ENCODE peak calls at places on chromosomes 1 and 21, in four cellular contexts. P, D, R and G are unnamed samples.
A peak's percentile ranks its signal among the peaks of the same experiment; 100 is the strongest.

GRCh38 chr1:224256642-224257041 is 73.3 kb downstream of the NVL start:
- DNase-seq in P (no peak), D (no peak), R (no peak), G (no peak)

GRCh38 chr21:36915014-36915700 is 51.3 kb downstream of the HLCS start:
- DNase-seq in P (no peak), D (no peak), R (no peak), G (no peak)

GRCh38 chr21:36773111-36773510 is 74.2 kb downstream of the SIM2 start:
- DNase-seq in P (peak; percentile 68), D (peak; percentile 90), R (no peak), G (peak; percentile 75)

GRCh38 chr1:8551057-8551456 is 233.1 kb downstream of the SLC45A1 start:
- DNase-seq in P (no peak), D (no peak), R (no peak), G (peak; percentile 72)

GRCh38 chr1:53047737-53048344 is 14.2 kb upstream of the PODN start:
- DNase-seq in P (peak; percentile 52), D (peak; percentile 98), R (no peak), G (peak; percentile 45)

GRCh38 chr1:2213576-2214505 is 14.3 kb upstream of the SKI start:
- DNase-seq in P (no peak), D (peak; percentile 89), R (no peak), G (peak; percentile 70)

GRCh38 chr1:213446496-213446895 is 395.5 kb downstream of the RPS6KC1 start:
- DNase-seq in P (no peak), D (no peak), R (no peak), G (no peak)

GRCh38 chr1:100109554-100110066 is 23.1 kb downstream of the SASS6 start:
- DNase-seq in P (no peak), D (no peak), R (no peak), G (no peak)

GRCh38 chr1:246350745-246351144 is 156.3 kb downstream of the SMYD3 start:
- DNase-seq in P (no peak), D (no peak), R (no peak), G (no peak)

GRCh38 chr1:25256578-25257129 is 9.4 kb upstream of the RSRP1 start:
- DNase-seq in P (no peak), D (peak; percentile 30), R (no peak), G (no peak)

GRCh38 chr1:9907441-9907840 is 2.6 kb downstream of the CTNNBIP1 start:
- DNase-seq in P (no peak), D (no peak), R (no peak), G (no peak)

GRCh38 chr1:78005755-78006154 is 1.0 kb downstream of the DNAJB4 start:
- DNase-seq in P (peak; percentile 87), D (peak; percentile 90), R (peak; percentile 16), G (peak; percentile 94)

GRCh38 chr1:202234331-202235002 is 40.9 kb downstream of the LGR6 start:
- DNase-seq in P (no peak), D (peak; percentile 74), R (no peak), G (peak; percentile 50)

GRCh38 chr21:44046734-44047133 is 34.6 kb downstream of the TRAPPC10 start:
- DNase-seq in P (no peak), D (no peak), R (no peak), G (no peak)

GRCh38 chr21:43195131-43196021 is 26.6 kb downstream of the CRYAA start:
- DNase-seq in P (no peak), D (no peak), R (no peak), G (no peak)

GRCh38 chr1:44044071-44044801 is 13.0 kb upstream of the SLC6A9 start:
- DNase-seq in P (no peak), D (peak; percentile 33), R (no peak), G (no peak)

GRCh38 chr1:84745857-84746256 is 55.6 kb upstream of the SSX2IP start:
- DNase-seq in P (no peak), D (no peak), R (no peak), G (no peak)

GRCh38 chr1:201888282-201889033 is at the start of gene SHISA4:
- DNase-seq in P (no peak), D (peak; percentile 61), R (peak; percentile 10), G (peak; percentile 83)

GRCh38 chr21:15986277-15986676 is 256.5 kb downstream of the USP25 start:
- DNase-seq in P (no peak), D (peak; percentile 93), R (no peak), G (no peak)

GRCh38 chr1:96580920-96581319 is 140.7 kb upstream of the PTBP2 start:
- DNase-seq in P (no peak), D (no peak), R (no peak), G (no peak)

GRCh38 chr1:205920159-205920558 is 23.1 kb downstream of the SLC26A9 start:
- DNase-seq in P (no peak), D (peak; percentile 70), R (no peak), G (no peak)

GRCh38 chr1:1946540-1946939 is 27.5 kb upstream of the TMEM52 start:
- DNase-seq in P (no peak), D (peak; percentile 25), R (no peak), G (no peak)

GRCh38 chr1:231265379-231265778 is 24.4 kb downstream of the GNPAT start:
- DNase-seq in P (no peak), D (no peak), R (no peak), G (no peak)
- H3K27me3 ChIP-seq in P (no peaks in the 10 kb centered on the region), D (no peaks in the 10 kb centered on the region), R (no peaks in the 10 kb centered on the region), G (no peaks in the 10 kb centered on the region)

GRCh38 chr1:26290416-26291261 is 10.8 kb downstream of the SH3BGRL3 start:
- DNase-seq in P (no peak), D (no peak), R (no peak), G (no peak)
- H3K27me3 ChIP-seq in P (no peaks in the 10 kb centered on the region), D (no peaks in the 10 kb centered on the region), R (no peaks in the 10 kb centered on the region), G (no peaks in the 10 kb centered on the region)

GRCh38 chr1:23578311-23578996 is 19.2 kb upstream of the ID3 start:
- DNase-seq in P (no peak), D (no peak), R (no peak), G (no peak)
- H3K27me3 ChIP-seq in P (no peaks in the 10 kb centered on the region), D (no peaks in the 10 kb centered on the region), R (no peaks in the 10 kb centered on the region), G (no peaks in the 10 kb centered on the region)

GRCh38 chr1:226945858-226946245 is 5.8 kb downstream of the COQ8A start:
- DNase-seq in P (no peak), D (no peak), R (no peak), G (no peak)
- H3K27me3 ChIP-seq in P (peaks cover 4% of the 10 kb centered on the region), D (no peaks in the 10 kb centered on the region), R (no peaks in the 10 kb centered on the region), G (no peaks in the 10 kb centered on the region)

DNA sequence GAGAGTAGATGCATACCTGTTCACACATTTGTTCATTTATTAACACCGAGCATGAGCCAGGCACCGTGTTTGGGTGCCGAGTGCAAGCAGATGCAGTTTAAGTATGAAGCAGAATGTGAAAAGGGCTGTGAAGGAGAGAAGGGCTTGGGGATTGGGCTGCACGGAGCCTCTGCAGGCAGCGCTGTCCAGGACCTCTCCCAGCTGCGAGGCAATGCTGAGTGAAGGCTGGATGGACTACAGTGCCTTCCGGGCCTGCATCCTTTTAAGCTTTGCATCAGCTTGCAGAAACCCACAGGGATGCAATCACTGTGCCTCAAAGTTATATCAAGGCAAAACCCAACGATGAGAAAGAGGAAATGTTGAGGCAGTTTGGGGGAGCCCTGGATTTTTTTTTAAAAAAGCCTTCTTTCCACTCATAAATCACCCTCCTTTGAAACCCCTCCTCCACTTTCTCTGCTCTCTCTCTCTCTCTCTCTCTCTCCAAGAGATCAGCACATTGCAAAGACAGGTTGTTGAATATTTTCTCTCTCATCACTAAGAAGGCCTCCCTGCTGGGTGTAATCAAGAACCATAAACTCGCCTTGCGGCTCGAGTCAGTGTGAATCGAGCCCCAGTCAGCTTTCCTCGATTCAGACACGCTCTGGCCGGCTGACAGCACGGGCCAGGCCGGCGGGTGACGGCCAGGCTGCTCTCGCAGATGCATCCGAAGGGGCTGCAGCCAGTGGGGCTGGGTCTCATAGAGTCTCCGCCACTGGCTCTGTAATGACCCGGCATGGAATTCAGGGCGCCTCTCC is 89.2 kb upstream of the POU3F1 start:
- DNase-seq in P (no peak), D (no peak), R (no peak), G (no peak)
- H3K27me3 ChIP-seq in P (peaks cover 52% of the 10 kb centered on the region), D (peaks cover 25% of the 10 kb centered on the region), R (peaks cover 23% of the 10 kb centered on the region), G (peaks cover 77% of the 10 kb centered on the region)

GRCh38 chr1:6157132-6157527 is 23.0 kb downstream of the CHD5 start:
- DNase-seq in P (no peak), D (peak; percentile 23), R (no peak), G (no peak)

GRCh38 chr1:6162341-6162740 is 17.8 kb downstream of the CHD5 start:
- DNase-seq in P (no peak), D (no peak), R (no peak), G (no peak)

GRCh38 chr1:6157528-6158174 is 22.5 kb downstream of the CHD5 start:
- DNase-seq in P (no peak), D (peak; percentile 64), R (no peak), G (no peak)

GRCh38 chr1:6154525-6155319 is 25.4 kb downstream of the CHD5 start:
- DNase-seq in P (no peak), D (no peak), R (no peak), G (no peak)

DNA sequence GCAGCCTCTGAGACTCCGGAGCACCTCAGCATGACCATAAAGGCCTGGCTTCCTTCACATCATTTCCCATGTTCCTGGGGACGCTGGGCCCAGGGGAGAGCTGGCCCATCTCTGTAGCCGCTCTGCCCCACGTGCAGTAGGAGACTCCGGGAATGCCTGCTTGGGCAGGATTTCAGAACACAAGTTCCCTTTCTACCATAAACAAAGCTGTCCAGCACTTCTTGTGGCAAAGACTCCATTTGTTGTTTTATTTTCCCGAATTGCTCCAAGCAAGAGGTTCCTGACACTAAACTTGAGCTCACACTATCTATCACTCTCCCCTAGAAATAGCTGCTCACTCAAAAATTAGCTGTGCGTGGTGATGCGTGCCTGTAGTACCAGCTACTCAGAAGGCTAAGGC is 21.9 kb downstream of the CHD5 start:
- DNase-seq in P (no peak), D (no peak), R (no peak), G (no peak)
- H3K27me3 ChIP-seq in P (peaks cover 10% of the 10 kb centered on the region), D (no peaks in the 10 kb centered on the region), R (no peaks in the 10 kb centered on the region), G (peaks cover 32% of the 10 kb centered on the region)

GRCh38 chr1:47593598-47594285 is 155.9 kb downstream of the FOXD2 start:
- DNase-seq in P (no peak), D (no peak), R (no peak), G (no peak)
- H3K27me3 ChIP-seq in P (peaks cover 22% of the 10 kb centered on the region), D (no peaks in the 10 kb centered on the region), R (peaks cover 6% of the 10 kb centered on the region), G (peaks cover 41% of the 10 kb centered on the region)

GRCh38 chr1:930633-931138 is 7.0 kb downstream of the SAMD11 start:
- DNase-seq in P (no peak), D (no peak), R (no peak), G (no peak)
- H3K27me3 ChIP-seq in P (peaks cover 5% of the 10 kb centered on the region), D (peaks cover 22% of the 10 kb centered on the region), R (peaks cover 10% of the 10 kb centered on the region), G (no peaks in the 10 kb centered on the region)